ENCODE peak calls at places on chromosomes 4 and X, in seven cellular contexts. A, L, J, S, Y, R and P are unnamed samples.

GRCh38 chr4:47374477-47374876 is 89.0 kb downstream of the COMMD8 start:
- DNase-seq in L (no peak), R (no peak), J (no peak), Y (no peak), A (no peak), S (peak), P (no peak)

GRCh38 chr4:71713611-71714203 is 70.2 kb downstream of the GC start:
- DNase-seq in A (no peak), Y (no peak), J (no peak), S (peak), R (no peak), L (peak), P (no peak)

GRCh38 chr4:185773419-185773818 is 38.6 kb downstream of the SORBS2 start:
- DNase-seq in L (no peak), R (no peak), S (no peak), A (no peak), J (no peak), Y (no peak), P (no peak)

GRCh38 chrX:154444755-154445246 is 860 bp downstream of the FAM50A start:
- DNase-seq in S (no peak), R (no peak), J (no peak), Y (no peak), L (no peak), A (no peak), P (no peak)

GRCh38 chr4:7868892-7869471 is 70.7 kb downstream of the AFAP1 start:
- DNase-seq in R (no peak), L (no peak), A (no peak), J (no peak), S (no peak), Y (no peak), P (no peak)

GRCh38 chr4:124997907-124998306 is 285.4 kb upstream of the ANKRD50 start:
- DNase-seq in S (no peak), L (no peak), J (no peak), A (no peak), R (no peak), Y (no peak), P (no peak)

GRCh38 chr4:185591679-185592141 is 56.4 kb upstream of the PDLIM3 start:
- DNase-seq in L (peak), Y (no peak), S (no peak), A (no peak), R (no peak), J (no peak), P (no peak)

GRCh38 chr4:141569141-141569540 is 67.2 kb upstream of the IL15 start:
- DNase-seq in Y (no peak), A (no peak), R (no peak), S (no peak), L (no peak), J (no peak), P (no peak)

GRCh38 chr4:128600996-128601857 is 208.3 kb upstream of the JADE1 start:
- DNase-seq in R (peak), S (peak), J (no peak), L (peak), Y (no peak), A (no peak), P (peak)

GRCh38 chr4:52157641-52158316 is 106.7 kb downstream of the SPATA18 start:
- DNase-seq in A (no peak), R (no peak), Y (no peak), L (no peak), J (no peak), S (no peak), P (no peak)

GRCh38 chrX:9379697-9380551 is 84.9 kb upstream of the TBL1X start:
- DNase-seq in L (peak), J (no peak), R (no peak), A (no peak), S (no peak), Y (no peak), P (peak)

GRCh38 chr4:102503301-102503746 is 2.2 kb downstream of the NFKB1 start:
- DNase-seq in J (no peak), R (no peak), Y (no peak), S (no peak), L (no peak), A (no peak), P (peak)

GRCh38 chrX:45009371-45010000 is 136.5 kb downstream of the KDM6A start:
- DNase-seq in R (no peak), L (peak), A (no peak), Y (no peak), J (no peak), S (peak), P (no peak)

GRCh38 chrX:104084063-104084462 is 8.0 kb upstream of the TMSB15C start:
- DNase-seq in J (no peak), Y (no peak), A (no peak), L (no peak), S (no peak), R (no peak), P (no peak)

GRCh38 chrX:115892056-115892708 is 278.4 kb upstream of the AGTR2 start:
- DNase-seq in R (no peak), L (peak), Y (no peak), J (no peak), S (no peak), A (no peak), P (no peak)

GRCh38 chr4:75385139-75385538 is 129.1 kb downstream of the RCHY1 start:
- DNase-seq in R (no peak), S (no peak), J (no peak), L (no peak), Y (no peak), A (no peak), P (no peak)

GRCh38 chr4:95105112-95105511 is 347.4 kb downstream of the BMPR1B start:
- DNase-seq in R (no peak), Y (no peak), A (no peak), J (no peak), L (no peak), S (no peak), P (no peak)

GRCh38 chr4:100510551-100510950 is 7.3 kb downstream of the EMCN start:
- DNase-seq in S (peak), Y (no peak), R (no peak), A (no peak), L (no peak), J (no peak), P (no peak)

GRCh38 chr4:36043901-36044300 is 200.4 kb downstream of the ARAP2 start:
- DNase-seq in L (peak), R (no peak), J (no peak), A (no peak), Y (no peak), S (no peak), P (no peak)

GRCh38 chr4:158810487-158811215 is 41.8 kb downstream of the FNIP2 start:
- DNase-seq in J (no peak), S (peak), L (peak), Y (no peak), A (no peak), R (no peak), P (no peak)

GRCh38 chr4:94577136-94577535 is 125.4 kb downstream of the PDLIM5 start:
- DNase-seq in L (no peak), S (peak), A (no peak), J (no peak), Y (no peak), R (peak), P (no peak)

GRCh38 chr4:28555851-28556250 is 1695.2 kb downstream of the STIM2 start:
- DNase-seq in J (no peak), Y (no peak), R (no peak), A (no peak), S (no peak), L (no peak), P (no peak)

GRCh38 chr4:70667710-70668535 is 1.6 kb upstream of the JCHAIN start:
- DNase-seq in Y (no peak), S (no peak), L (no peak), J (no peak), R (no peak), A (no peak), P (no peak)

GRCh38 chr4:1205641-1206298 is 33.4 kb upstream of the SPON2 start:
- DNase-seq in R (no peak), L (no peak), J (no peak), S (no peak), A (no peak), Y (no peak), P (no peak)

GRCh38 chr4:184668511-184669114 is 19.1 kb downstream of the PRIMPOL start:
- DNase-seq in S (no peak), A (no peak), L (no peak), Y (no peak), J (no peak), R (no peak), P (no peak)

GRCh38 chrX:23616361-23616760 is 50.9 kb upstream of the PRDX4 start:
- DNase-seq in S (peak), Y (no peak), A (no peak), J (no peak), R (no peak), L (peak), P (peak)

GRCh38 chr4:95761871-95762270 is 78.0 kb upstream of the PDHA2 start:
- DNase-seq in R (no peak), Y (no peak), L (peak), S (no peak), A (no peak), J (no peak), P (no peak)

GRCh38 chr4:112895785-112896184 is 153.7 kb upstream of the ANK2 start:
- DNase-seq in A (no peak), L (peak), J (no peak), S (no peak), R (peak), Y (no peak), P (no peak)

GRCh38 chrX:69218407-69218806 is 53.2 kb upstream of the PJA1 start:
- DNase-seq in R (no peak), Y (no peak), A (no peak), S (no peak), L (no peak), J (no peak), P (no peak)

GRCh38 chr4:93791570-93792195 is 36.9 kb upstream of the ATOH1 start:
- DNase-seq in S (peak), L (peak), Y (no peak), R (peak), A (no peak), J (peak), P (peak)

GRCh38 chr4:178387756-178388155 is 945.5 kb upstream of the AGA start:
- DNase-seq in J (no peak), Y (no peak), L (no peak), S (no peak), A (no peak), R (no peak), P (no peak)

GRCh38 chr4:93617596-93617995 is 211.0 kb upstream of the ATOH1 start:
- DNase-seq in L (no peak), A (no peak), J (no peak), S (no peak), Y (no peak), R (no peak), P (no peak)

GRCh38 chrX:7515681-7516413 is 327.1 kb upstream of the VCX start:
- DNase-seq in S (no peak), L (peak), Y (no peak), R (no peak), J (no peak), A (no peak), P (no peak)

GRCh38 chr4:47032405-47033106 is 1.2 kb downstream of the GABRB1 start:
- DNase-seq in J (no peak), A (peak), L (peak), R (peak), Y (no peak), S (no peak), P (no peak)

GRCh38 chrX:11309220-11309619 is 16.0 kb downstream of the AMELX start:
- DNase-seq in J (no peak), S (no peak), R (no peak), Y (no peak), L (no peak), A (no peak), P (peak)